ENCODE peak calls at places on chromosomes 12 and 14, in six cellular contexts. Y is stomach, N is SK-N-SH, E is H1, K is suprapubic skin, O is GM12878. R is an unnamed sample. For H3K4me1, the result is how much of the 10 kb centered on the place peaks cover.

GRCh38 chr14:22797017-22797917 is 18.0 kb downstream of the SLC7A7 start:
- DNase-seq in Y (no peak), N (no peak), E (no peak), K (no peak), O (no peak), R (no peak)

GRCh38 chr12:67651380-67651695 is 2.8 kb downstream of the DYRK2 start:
- DNase-seq in Y (no peak), N (peak), E (no peak), K (no peak), O (no peak), R (peak)

GRCh38 chr14:88998027-88998426 is 173.6 kb downstream of the TTC8 start:
- DNase-seq in Y (no peak), N (peak), E (no peak), K (no peak), O (no peak), R (no peak)

GRCh38 chr12:125683748-125684381 is 618.6 kb downstream of the AACS start:
- DNase-seq in Y (peak), N (peak), E (peak), K (no peak), O (no peak), R (peak)

GRCh38 chr12:74725154-74725553 is 187.5 kb downstream of the ATXN7L3B start:
- DNase-seq in Y (no peak), N (no peak), E (no peak), K (no peak), O (no peak), R (no peak)

GRCh38 chr12:54390668-54391551 is 6.4 kb upstream of the ZNF385A start:
- DNase-seq in Y (peak), N (peak), E (no peak), K (no peak), O (no peak), R (peak)

GRCh38 chr14:23078692-23079116 is 16.2 kb downstream of the ACIN1 start:
- DNase-seq in Y (peak), N (no peak), E (no peak), K (peak), O (no peak), R (peak)

GRCh38 chr12:118548887-118549286 is 172.5 kb downstream of the SUDS3 start:
- DNase-seq in Y (no peak), N (no peak), E (no peak), K (no peak), O (no peak), R (no peak)

GRCh38 chr14:23568600-23569310 is 1.2 kb upstream of the AP1G2 start:
- DNase-seq in Y (no peak), N (peak), E (no peak), K (peak), O (no peak), R (no peak)

GRCh38 chr14:88017503-88017902 is 12.6 kb downstream of the GPR65 start:
- DNase-seq in Y (no peak), N (no peak), E (no peak), K (no peak), O (no peak), R (no peak)

GRCh38 chr14:104383088-104383805 is 196.3 kb upstream of the C14orf180 start:
- DNase-seq in Y (no peak), N (peak), E (no peak), K (peak), O (no peak), R (no peak)

GRCh38 chr14:100673085-100673806 is 53.4 kb upstream of the DLK1 start:
- DNase-seq in Y (peak), N (peak), E (peak), K (no peak), O (no peak), R (peak)

GRCh38 chr14:36818794-36819384 is 157.2 kb downstream of the PAX9 start:
- DNase-seq in Y (no peak), N (no peak), E (no peak), K (no peak), O (no peak), R (no peak)

GRCh38 chr14:100806386-100806785 is 19.5 kb upstream of the MEG3 start:
- DNase-seq in Y (no peak), N (no peak), E (no peak), K (no peak), O (no peak), R (no peak)

GRCh38 chr12:80352476-80352875 is 91.6 kb upstream of the PTPRQ start:
- DNase-seq in Y (no peak), N (no peak), E (no peak), K (no peak), O (no peak), R (no peak)

GRCh38 chr14:29486132-29486531 is 441.5 kb downstream of the PRKD1 start:
- DNase-seq in Y (no peak), N (no peak), E (no peak), K (no peak), O (no peak), R (no peak)

GRCh38 chr12:31887109-31887811 is 72.0 kb upstream of the RESF1 start:
- DNase-seq in Y (no peak), N (no peak), E (no peak), K (no peak), O (no peak), R (no peak)

GRCh38 chr12:110739894-110740293 is 2.8 kb downstream of the PPP1CC start:
- DNase-seq in Y (no peak), N (no peak), E (no peak), K (no peak), O (no peak), R (no peak)

GRCh38 chr12:28817524-28817923 is 331.6 kb upstream of the FAR2 start:
- DNase-seq in Y (no peak), N (no peak), E (no peak), K (no peak), O (no peak), R (no peak)

GRCh38 chr14:31244626-31245025 is 37.0 kb upstream of the HECTD1 start:
- DNase-seq in Y (no peak), N (no peak), E (no peak), K (no peak), O (no peak), R (no peak)

GRCh38 chr14:44135972-44136371 is 371.1 kb downstream of the FSCB start:
- DNase-seq in Y (no peak), N (no peak), E (no peak), K (no peak), O (no peak), R (no peak)

GRCh38 chr12:53051058-53051880 is 1.4 kb downstream of the TNS2 start:
- DNase-seq in Y (peak), N (no peak), E (no peak), K (peak), O (no peak), R (peak)

GRCh38 chr14:105913221-105913620 is 386.8 kb downstream of the TMEM121 start:
- DNase-seq in Y (no peak), N (no peak), E (no peak), K (no peak), O (no peak), R (no peak)

GRCh38 chr14:48350971-48351370 is 675.6 kb upstream of the MDGA2 start:
- DNase-seq in Y (no peak), N (no peak), E (no peak), K (no peak), O (no peak), R (no peak)

GRCh38 chr12:40825156-40825555 is 132.9 kb downstream of the CNTN1 start:
- DNase-seq in Y (no peak), N (no peak), E (no peak), K (no peak), O (no peak), R (no peak)

GRCh38 chr12:53427905-53428594 is 4.4 kb downstream of the AMHR2 start:
- DNase-seq in Y (no peak), N (no peak), E (no peak), K (no peak), O (no peak), R (no peak)

GRCh38 chr12:43964966-43965365 is 129.1 kb downstream of the TMEM117 start:
- DNase-seq in Y (no peak), N (no peak), E (no peak), K (no peak), O (no peak), R (no peak)

DNA sequence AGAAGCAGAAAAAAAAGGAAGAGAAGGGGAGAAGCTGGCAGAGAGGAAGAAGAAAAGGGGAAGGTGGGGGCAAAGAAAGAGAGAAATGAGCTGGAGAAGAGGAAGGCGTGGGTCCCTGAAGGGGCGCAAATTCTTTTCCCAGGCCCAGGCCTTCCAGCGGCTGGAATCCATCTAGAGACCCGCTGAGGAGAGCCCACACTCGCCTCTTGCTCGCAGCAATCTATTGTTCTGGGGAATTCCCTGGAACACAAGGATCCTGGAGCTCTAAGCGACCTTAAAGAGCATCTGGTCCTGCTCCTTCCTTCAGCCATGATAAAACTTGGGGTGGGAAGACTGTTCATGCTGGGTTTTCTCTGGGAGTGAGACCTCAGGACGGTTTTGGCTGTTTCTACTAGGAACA is 41.2 kb upstream of the FKBP4 start:
- DNase-seq in Y (no peak), N (no peak), E (no peak), K (no peak), O (no peak), R (no peak)
- TF ChIP-seq POLR2AphosphoS5 in Y (no peak), N (no peak), E (no peak), K (no peak), O (no peak), R (no peak)

GRCh38 chr12:115253049-115253448 is 569.1 kb upstream of the TBX3 start:
- DNase-seq in Y (no peak), N (no peak), E (no peak), K (no peak), O (no peak), R (no peak)

GRCh38 chr12:115257791-115258190 is 573.8 kb upstream of the TBX3 start:
- DNase-seq in Y (no peak), N (no peak), E (no peak), K (no peak), O (no peak), R (no peak)

GRCh38 chr12:115259968-115260806 is 576.2 kb upstream of the TBX3 start:
- DNase-seq in Y (no peak), N (no peak), E (no peak), K (no peak), O (no peak), R (no peak)

GRCh38 chr12:115255257-115255656 is 571.3 kb upstream of the TBX3 start:
- DNase-seq in Y (no peak), N (peak), E (no peak), K (no peak), O (no peak), R (no peak)

DNA sequence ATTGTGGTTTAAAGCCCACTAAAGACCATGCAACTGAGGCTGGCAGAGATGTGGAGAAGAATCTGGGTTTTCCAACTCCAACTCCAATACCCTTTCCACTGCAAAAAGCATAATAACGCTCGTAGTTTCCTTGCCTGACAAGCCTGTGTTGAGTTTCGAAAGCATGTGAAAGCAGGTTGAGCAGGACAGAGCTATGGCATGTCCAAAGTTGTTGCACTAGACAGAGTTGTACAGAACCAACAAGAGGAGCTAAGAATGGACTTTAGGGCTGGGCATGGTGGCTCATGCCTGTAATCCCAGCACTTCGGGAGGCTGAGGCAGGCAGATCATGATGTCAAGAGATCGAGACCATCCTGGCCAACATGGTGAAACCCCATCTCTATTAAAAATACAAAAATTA is 572.0 kb upstream of the TBX3 start:
- DNase-seq in Y (no peak), N (no peak), E (no peak), K (no peak), O (no peak), R (no peak)
- H3K4me1 ChIP-seq in Y (under half), N (under half), E (under half), K (under half), O (under half), R (under half)

GRCh38 chr12:97977870-97978269 is 515.3 kb downstream of the RMST start:
- DNase-seq in Y (no peak), N (peak), E (no peak), K (no peak), O (no peak), R (no peak)
- TF ChIP-seq EP300 in Y (no peak), N (no peak), E (no peak), K (no peak), O (no peak), R (no peak)

GRCh38 chr12:64103821-64104220 is 118.3 kb downstream of the KICS2 start:
- DNase-seq in Y (no peak), N (no peak), E (no peak), K (no peak), O (no peak), R (no peak)
- TF ChIP-seq POLR2AphosphoS5 in Y (no peak), N (no peak), E (no peak), K (no peak), O (no peak), R (no peak)

GRCh38 chr14:76931629-76932402 is 96.7 kb downstream of the IRF2BPL start:
- DNase-seq in Y (no peak), N (no peak), E (no peak), K (no peak), O (no peak), R (no peak)

GRCh38 chr14:76930549-76930948 is 98.0 kb downstream of the IRF2BPL start:
- DNase-seq in Y (no peak), N (no peak), E (no peak), K (no peak), O (no peak), R (no peak)

GRCh38 chr14:76926521-76927251 is 100.5 kb downstream of the LRRC74A start:
- DNase-seq in Y (no peak), N (peak), E (no peak), K (no peak), O (no peak), R (no peak)

GRCh38 chr14:76929927-76930326 is 98.6 kb downstream of the IRF2BPL start:
- DNase-seq in Y (no peak), N (no peak), E (no peak), K (no peak), O (no peak), R (peak)

DNA sequence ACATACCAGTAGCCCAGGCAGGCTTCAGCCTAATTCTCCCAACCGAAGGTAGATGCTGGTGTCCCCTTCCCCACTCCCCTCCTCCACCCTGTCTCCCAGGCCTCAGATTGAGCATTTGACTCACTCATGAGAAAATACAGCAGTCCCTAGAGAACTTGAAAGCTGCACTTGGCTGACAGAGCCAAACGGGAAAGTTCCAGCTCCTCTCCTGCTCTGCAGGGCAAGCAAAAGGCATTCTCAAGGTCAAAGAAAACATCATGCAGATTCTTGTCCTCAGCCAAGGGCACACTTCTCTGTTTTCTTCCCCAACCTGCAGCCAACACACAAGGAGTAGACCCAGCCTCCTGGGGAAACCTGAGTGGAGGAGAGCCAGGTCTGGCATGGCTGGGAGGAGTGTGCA is 100.2 kb downstream of the IRF2BPL start:
- DNase-seq in Y (no peak), N (no peak), E (no peak), K (no peak), O (no peak), R (no peak)
- H3K4me1 ChIP-seq in Y (under half), N (half or more), E (under half), K (half or more), O (under half), R (under half)

GRCh38 chr12:84034891-84035290 is 877.7 kb downstream of the SLC6A15 start:
- DNase-seq in Y (no peak), N (no peak), E (no peak), K (no peak), O (no peak), R (no peak)

GRCh38 chr12:84033162-84033561 is 879.4 kb downstream of the SLC6A15 start:
- DNase-seq in Y (no peak), N (no peak), E (no peak), K (no peak), O (no peak), R (no peak)

GRCh38 chr12:84038241-84038640 is 874.4 kb downstream of the SLC6A15 start:
- DNase-seq in Y (no peak), N (no peak), E (peak), K (no peak), O (no peak), R (no peak)

GRCh38 chr12:84036912-84037311 is 875.7 kb downstream of the SLC6A15 start:
- DNase-seq in Y (no peak), N (peak), E (no peak), K (no peak), O (no peak), R (no peak)

GRCh38 chr12:84035766-84036165 is 876.8 kb downstream of the SLC6A15 start:
- DNase-seq in Y (no peak), N (no peak), E (no peak), K (no peak), O (no peak), R (no peak)
- TF ChIP-seq EP300 in Y (no peak), N (no peak), E (no peak), K (no peak), O (no peak), R (no peak)

GRCh38 chr14:26286066-26286791 is 311.6 kb downstream of the NOVA1 start:
- DNase-seq in Y (no peak), N (no peak), E (no peak), K (no peak), O (no peak), R (no peak)

GRCh38 chr14:26286806-26287205 is 311.0 kb downstream of the NOVA1 start:
- DNase-seq in Y (no peak), N (no peak), E (no peak), K (no peak), O (no peak), R (no peak)

GRCh38 chr14:26282578-26282977 is 315.3 kb downstream of the NOVA1 start:
- DNase-seq in Y (no peak), N (no peak), E (no peak), K (no peak), O (no peak), R (no peak)

GRCh38 chr14:26276757-26277156 is 321.1 kb downstream of the NOVA1 start:
- DNase-seq in Y (no peak), N (no peak), E (no peak), K (no peak), O (no peak), R (no peak)

GRCh38 chr14:26281280-26281998 is 316.4 kb downstream of the NOVA1 start:
- DNase-seq in Y (no peak), N (no peak), E (no peak), K (no peak), O (no peak), R (no peak)
- TF ChIP-seq POLR2AphosphoS5 in Y (no peak), N (no peak), E (no peak), K (no peak), O (no peak), R (no peak)

R was measured in transverse colon.